ENCODE peak calls at places on chromosome 6, in ten cellular contexts. H is activated T-cell treated with anti-CD3 and anti-CD28 coated beads, Interleukin-2, amount 50 U/mL, for 72 hours; K is IMR-90; Z is NCI-H82; V is activated CD4-positive, alpha-beta T cell treated with anti-CD3 and anti-CD28 coated beads, Interleukin-2, amount 10 ng/mL, durations not matched to agents 7 days and 5 days; W is Daoy; X is mesenchymal stem cell; D is NCI-H2081; S is effector memory CD8-positive, alpha-beta T cell; U is occipital lobe. G is an unnamed sample.
A peak's percentile ranks its signal among the peaks of the same experiment; 100 is the strongest.

GRCh38 chr6:71496018-71496800 is 207.6 kb downstream of the OGFRL1 start:
- DNase-seq in K (peak; percentile 31), X (peak; percentile 58), V (peak; percentile 17), D (no peak), U (no peak), H (no peak), W (no peak), S (no peak), Z (no peak), G (no peak)

GRCh38 chr6:137832110-137832509 is 34.9 kb upstream of the TNFAIP3 start:
- DNase-seq in U (no peak), H (no peak), X (peak; percentile 91), W (peak; percentile 88), K (peak; percentile 92), D (no peak), S (no peak), V (no peak), Z (no peak), G (peak; percentile 96)

GRCh38 chr6:116010400-116011095 is 50.1 kb downstream of the FRK start:
- DNase-seq in Z (peak; percentile 85), K (peak; percentile 75), S (peak; percentile 11), X (peak; percentile 78), H (peak; percentile 56), W (peak; percentile 64), D (peak; percentile 53), U (peak; percentile 20), V (peak; percentile 49), G (peak; percentile 58)

GRCh38 chr6:57198926-57199636 is 23.0 kb downstream of the RAB23 start:
- DNase-seq in U (no peak), K (peak; percentile 47), D (no peak), S (no peak), V (no peak), Z (no peak), X (peak; percentile 80), W (no peak), H (no peak), G (no peak)

GRCh38 chr6:96157018-96157565 is 141.3 kb downstream of the FUT9 start:
- DNase-seq in V (no peak), X (peak; percentile 15), Z (no peak), H (no peak), S (no peak), W (no peak), K (no peak), D (no peak), U (no peak), G (no peak)

GRCh38 chr6:11828185-11828897 is 49.7 kb upstream of the ADTRP start:
- DNase-seq in D (no peak), S (no peak), H (no peak), U (no peak), Z (no peak), W (no peak), V (no peak), K (peak; percentile 11), X (no peak), G (peak; percentile 40)

GRCh38 chr6:33061987-33062386 is 11.5 kb downstream of the HLA-DPA1 start:
- DNase-seq in S (no peak), D (peak; percentile 14), Z (no peak), V (no peak), W (peak; percentile 54), X (peak; percentile 21), U (no peak), K (peak; percentile 25), H (no peak), G (peak; percentile 72)

GRCh38 chr6:108947114-108947854 is 99.1 kb downstream of the ARMC2 start:
- DNase-seq in K (peak; percentile 82), S (no peak), U (no peak), V (no peak), H (no peak), X (peak; percentile 69), D (peak; percentile 44), W (no peak), Z (no peak), G (peak; percentile 16)

GRCh38 chr6:168678177-168678576 is 237.2 kb downstream of the SMOC2 start:
- DNase-seq in Z (no peak), D (no peak), V (no peak), W (no peak), H (no peak), U (no peak), X (no peak), K (no peak), S (no peak), G (no peak)

GRCh38 chr6:45979311-45979710 is 36.3 kb downstream of the CLIC5 start:
- DNase-seq in Z (peak; percentile 41), U (no peak), X (no peak), V (no peak), S (no peak), K (no peak), H (no peak), W (no peak), D (no peak), G (no peak)